ENCODE peak calls at places on chromosomes 11 and 22, in four cellular contexts. F is WTC11, O is GM10248, R is SW 1271. I is an unnamed sample.

GRCh38 chr22:35590634-35591295 is 26.4 kb downstream of the MB start:
- DNase-seq in R (peak), F (no peak), O (no peak), I (no peak)

GRCh38 chr11:68660066-68660810 is 24.1 kb upstream of the GAL start:
- DNase-seq in F (no peak), O (no peak), R (no peak), I (no peak)

GRCh38 chr11:67632982-67633755 is 3.4 kb upstream of the NUDT8 start:
- DNase-seq in R (no peak), F (peak), O (no peak), I (no peak)

GRCh38 chr22:24706732-24707476 is 67.6 kb downstream of the PIWIL3 start:
- DNase-seq in O (no peak), R (no peak), F (no peak), I (no peak)

GRCh38 chr11:11970556-11970955 is 37.9 kb downstream of the DKK3 start:
- DNase-seq in R (no peak), F (no peak), O (no peak), I (no peak)

GRCh38 chr11:2690261-2690575 is 9.6 kb downstream of the KCNQ1OT1 start:
- DNase-seq in O (no peak), F (peak), R (no peak), I (no peak)

GRCh38 chr11:9314291-9315077 is at the start of gene TMEM41B:
- DNase-seq in F (peak), O (peak), R (peak), I (peak)

GRCh38 chr22:44597616-44598015 is 99.6 kb upstream of the RTL6 start:
- DNase-seq in R (no peak), O (no peak), F (no peak), I (no peak)

GRCh38 chr22:48261048-48261621 is 1498.7 kb downstream of the TBC1D22A start:
- DNase-seq in R (no peak), O (no peak), F (no peak), I (no peak)

GRCh38 chr22:39999144-39999757 is 4.5 kb downstream of the FAM83F start:
- DNase-seq in O (no peak), R (no peak), F (no peak), I (no peak)

GRCh38 chr11:74185695-74186094 is 14.6 kb downstream of the PPME1 start:
- DNase-seq in F (no peak), O (no peak), R (no peak), I (no peak)

GRCh38 chr11:75931124-75931523 is 116.1 kb downstream of the UVRAG start:
- DNase-seq in O (no peak), F (no peak), R (no peak), I (peak)

GRCh38 chr11:61731956-61732675 is 20.3 kb upstream of the MYRF start:
- DNase-seq in F (no peak), R (no peak), O (no peak), I (no peak)

GRCh38 chr11:9121397-9121796 is 30.0 kb upstream of the SCUBE2 start:
- DNase-seq in R (no peak), F (no peak), O (no peak), I (no peak)

I was measured in Panc1.